ENCODE peak calls at places on chromosomes 1 and 21, in eight cellular contexts. P is NAMALWA, Q is lung microvascular endothelial cell, I is tibial artery, Y is T-cell, R is ecto neural progenitor cell, A is H9, Z is ELR. N is an unnamed sample.

GRCh38 chr1:39564941-39565340 is 11.6 kb downstream of the PABPC4 start:
- DNase-seq in Z (no peak), Q (no peak), P (no peak), I (no peak), Y (no peak), A (no peak), R (no peak), N (no peak)

GRCh38 chr1:236282159-236282716 is 480 bp upstream of the ERO1B start:
- DNase-seq in I (no peak), R (no peak), Y (peak), Z (peak), P (peak), Q (no peak), A (no peak), N (no peak)

GRCh38 chr1:24932284-24932683 is 2.2 kb upstream of the RUNX3 start:
- DNase-seq in Y (peak), Z (no peak), R (peak), P (peak), I (no peak), A (peak), Q (peak), N (peak)

GRCh38 chr1:34034029-34034428 is 131.0 kb downstream of the CSMD2 start:
- DNase-seq in Y (no peak), P (no peak), A (no peak), I (no peak), R (no peak), Q (no peak), Z (no peak), N (no peak)

GRCh38 chr1:219027161-219027673 is 146.5 kb upstream of the LYPLAL1 start:
- DNase-seq in Y (no peak), Q (no peak), A (no peak), I (no peak), Z (no peak), P (no peak), R (no peak), N (no peak)

GRCh38 chr1:182141040-182141439 is 79.5 kb upstream of the ZNF648 start:
- DNase-seq in I (no peak), A (no peak), Y (no peak), Z (no peak), R (no peak), Q (no peak), P (no peak), N (no peak)

GRCh38 chr1:109201123-109201703 is 12.5 kb upstream of the SARS1 start:
- DNase-seq in P (peak), Y (no peak), A (peak), R (peak), Q (peak), I (no peak), Z (peak), N (peak)

GRCh38 chr21:43884012-43884860 is 19.2 kb downstream of the AGPAT3 start:
- DNase-seq in Y (no peak), P (no peak), I (peak), Q (no peak), A (peak), Z (no peak), R (no peak), N (peak)

GRCh38 chr21:23402929-23403520 is 2204.3 kb downstream of the MRPL39 start:
- DNase-seq in A (no peak), R (no peak), Y (no peak), P (no peak), Q (no peak), I (no peak), Z (no peak), N (no peak)

GRCh38 chr1:10696977-10697376 is 99.5 kb downstream of the CASZ1 start:
- DNase-seq in Z (peak), A (no peak), Y (no peak), P (no peak), Q (no peak), I (no peak), R (no peak), N (peak)

GRCh38 chr1:43451701-43452532 is 1.8 kb downstream of the HYI start:
- DNase-seq in P (no peak), Y (no peak), I (no peak), R (no peak), Q (no peak), Z (no peak), A (no peak), N (no peak)

GRCh38 chr1:94142022-94142421 is 21.1 kb upstream of the ABCA4 start:
- DNase-seq in I (no peak), A (no peak), Q (peak), Y (no peak), P (no peak), R (no peak), Z (peak), N (peak)

GRCh38 chr1:18547460-18547859 is 66.7 kb downstream of the KLHDC7A start:
- DNase-seq in Z (no peak), I (no peak), Y (no peak), P (no peak), Q (no peak), A (peak), R (no peak), N (no peak)

GRCh38 chr21:26148071-26148470 is 22.5 kb downstream of the APP start:
- DNase-seq in Q (peak), Y (no peak), I (no peak), R (peak), A (peak), P (no peak), Z (peak), N (peak)

GRCh38 chr1:165316153-165316772 is 40.3 kb downstream of the LMX1A start:
- DNase-seq in P (no peak), Y (no peak), Z (no peak), Q (no peak), R (no peak), A (no peak), I (no peak), N (no peak)

GRCh38 chr1:192225266-192225665 is 67.0 kb downstream of the RGS18 start:
- DNase-seq in Y (no peak), I (no peak), R (no peak), A (no peak), Q (no peak), P (no peak), Z (no peak), N (no peak)

GRCh38 chr1:183331095-183331742 is 87.0 kb downstream of the NMNAT2 start:
- DNase-seq in R (peak), Y (no peak), I (no peak), A (peak), Q (no peak), P (no peak), Z (no peak), N (peak)

GRCh38 chr1:186443638-186444037 is 17.3 kb downstream of the PDC start:
- DNase-seq in P (no peak), R (no peak), Y (no peak), I (no peak), Q (no peak), A (no peak), Z (no peak), N (no peak)

GRCh38 chr1:29050141-29050540 is 73.6 kb downstream of the TMEM200B start:
- DNase-seq in A (no peak), Z (no peak), R (no peak), Q (no peak), Y (no peak), P (no peak), I (no peak), N (peak)

GRCh38 chr1:21823206-21823979 is 11.3 kb downstream of the LDLRAD2 start:
- DNase-seq in P (no peak), I (no peak), Q (no peak), Z (no peak), Y (no peak), R (no peak), A (no peak), N (no peak)

GRCh38 chr1:110860174-110860573 is 12.8 kb upstream of the CD53 start:
- DNase-seq in R (no peak), Z (no peak), A (no peak), I (no peak), P (no peak), Y (no peak), Q (no peak), N (no peak)

GRCh38 chr1:215526147-215526845 is 40.8 kb upstream of the KCTD3 start:
- DNase-seq in A (no peak), Q (peak), P (peak), Y (no peak), R (no peak), Z (peak), I (no peak), N (peak)

GRCh38 chr1:93813076-93813475 is 65.9 kb downstream of the DNTTIP2 start:
- DNase-seq in A (no peak), P (no peak), R (no peak), I (no peak), Y (no peak), Z (peak), Q (no peak), N (no peak)

GRCh38 chr1:240635466-240636256 is 23.7 kb upstream of the GREM2 start:
- DNase-seq in Z (no peak), Q (no peak), Y (no peak), A (no peak), I (no peak), P (no peak), R (no peak), N (no peak)

GRCh38 chr21:34061983-34062382 is 11.4 kb upstream of the MRPS6 start:
- DNase-seq in P (peak), A (no peak), I (no peak), Q (peak), Y (no peak), R (no peak), Z (peak), N (no peak)

GRCh38 chr1:2354511-2355407 is 36.6 kb downstream of the MORN1 start:
- DNase-seq in I (peak), Q (no peak), P (no peak), Z (no peak), A (no peak), Y (no peak), R (no peak), N (no peak)

GRCh38 chr1:55898191-55898590 is 681.2 kb downstream of the PLPP3 start:
- DNase-seq in P (no peak), R (no peak), A (no peak), I (no peak), Z (peak), Y (no peak), Q (no peak), N (no peak)

GRCh38 chr1:55519937-55520683 is 304.9 kb upstream of the USP24 start:
- DNase-seq in A (no peak), Z (peak), P (no peak), R (no peak), Y (no peak), I (no peak), Q (no peak), N (no peak)

GRCh38 chr1:37859507-37860345 is at the start of gene MTF1:
- DNase-seq in R (peak), A (peak), Y (peak), I (peak), P (peak), Z (peak), Q (peak), N (peak)

GRCh38 chr1:219716611-219717114 is 103.8 kb upstream of the ZC3H11B start:
- DNase-seq in I (no peak), R (no peak), Y (no peak), Q (no peak), A (no peak), P (no peak), Z (no peak), N (no peak)